ENCODE peak calls at places on chromosomes 12 and 14, in five cellular contexts. I is tibial artery, O is upper lobe of right lung, C is spleen, R is lower lobe of right lung. K is an unnamed sample.

GRCh38 chr12:67068204-67068731 is 200.9 kb upstream of the CAND1 start:
- DNase-seq in C (no peak), R (no peak), I (no peak), O (no peak), K (peak; percentile 51)

GRCh38 chr14:91349481-91350074 is 68.0 kb downstream of the CCDC88C start:
- DNase-seq in C (peak; percentile 45), I (no peak), R (no peak), O (no peak), K (no peak)

GRCh38 chr12:41277019-41277770 is 89.1 kb downstream of the PDZRN4 start:
- DNase-seq in I (no peak), R (no peak), C (no peak), O (no peak), K (no peak)

GRCh38 chr14:22614240-22614799 is 16.2 kb downstream of the ABHD4 start:
- DNase-seq in O (no peak), I (no peak), R (no peak), C (no peak), K (no peak)

GRCh38 chr12:70962226-70962794 is 41.8 kb upstream of the PTPRR start:
- DNase-seq in O (no peak), I (no peak), R (no peak), C (no peak), K (no peak)

GRCh38 chr12:4069046-4070010 is 196.1 kb upstream of the PARP11 start:
- DNase-seq in R (no peak), O (no peak), I (no peak), C (no peak), K (no peak)

GRCh38 chr14:34785223-34786006 is 71.0 kb upstream of the CFL2 start:
- DNase-seq in I (no peak), R (no peak), O (no peak), C (no peak), K (no peak)

GRCh38 chr12:24705741-24706358 is 243.1 kb downstream of the BCAT1 start:
- DNase-seq in R (no peak), C (no peak), I (no peak), O (no peak), K (no peak)

GRCh38 chr12:25590021-25590721 is 37.1 kb upstream of the LMNTD1 start:
- DNase-seq in O (no peak), I (no peak), R (no peak), C (no peak), K (no peak)

GRCh38 chr12:26798013-26798412 is 35.0 kb downstream of the ITPR2 start:
- DNase-seq in C (no peak), O (no peak), I (no peak), R (no peak), K (no peak)

GRCh38 chr12:45343269-45344051 is 127.6 kb downstream of the ANO6 start:
- DNase-seq in C (no peak), R (no peak), O (no peak), I (no peak), K (no peak)

GRCh38 chr14:57391609-57392195 is 1.3 kb downstream of the NAA30 start:
- DNase-seq in C (no peak), R (no peak), O (no peak), I (no peak), K (no peak)

GRCh38 chr12:48818831-48819590 is 715 bp downstream of the CACNB3 start:
- DNase-seq in C (no peak), I (no peak), R (no peak), O (peak; percentile 72), K (no peak)

GRCh38 chr12:57759360-57759980 is 4.6 kb downstream of the MARCHF9 start:
- DNase-seq in O (no peak), I (no peak), R (no peak), C (no peak), K (no peak)

GRCh38 chr12:46357438-46358324 is 14.9 kb downstream of the SLC38A2 start:
- DNase-seq in R (no peak), I (no peak), O (no peak), C (no peak), K (no peak)

GRCh38 chr14:76985540-76986260 is 42.8 kb downstream of the IRF2BPL start:
- DNase-seq in C (no peak), O (no peak), I (no peak), R (no peak), K (no peak)

GRCh38 chr12:85794551-85794950 is 41.7 kb downstream of the RASSF9 start:
- DNase-seq in C (no peak), R (no peak), O (no peak), I (no peak), K (no peak)

GRCh38 chr12:108828774-108829173 is 28.6 kb downstream of the SSH1 start:
- DNase-seq in I (no peak), C (peak; percentile 9), R (peak; percentile 10), O (no peak), K (no peak)

GRCh38 chr14:63276492-63277342 is 42.0 kb downstream of the GPHB5 start:
- DNase-seq in O (no peak), C (no peak), R (no peak), I (no peak), K (no peak)

GRCh38 chr12:125856899-125857298 is 791.7 kb downstream of the AACS start:
- DNase-seq in C (no peak), R (no peak), O (no peak), I (no peak), K (no peak)
- TF ChIP-seq CTCF in C (no peak), R (no peak), O (no peak), I (no peak), K (no peak)

GRCh38 chr12:76024942-76025600 is 6.5 kb downstream of the PHLDA1 start:
- DNase-seq in R (no peak), C (no peak), I (no peak), O (no peak), K (no peak)

GRCh38 chr12:76023069-76023690 is 8.4 kb downstream of the PHLDA1 start:
- DNase-seq in O (no peak), C (no peak), R (no peak), I (no peak), K (no peak)

GRCh38 chr12:76026643-76027063 is 4.9 kb downstream of the PHLDA1 start:
- DNase-seq in C (no peak), I (no peak), R (no peak), O (no peak), K (no peak)

GRCh38 chr12:76025601-76026575 is 5.7 kb downstream of the PHLDA1 start:
- DNase-seq in O (no peak), C (no peak), I (no peak), R (no peak), K (no peak)

DNA sequence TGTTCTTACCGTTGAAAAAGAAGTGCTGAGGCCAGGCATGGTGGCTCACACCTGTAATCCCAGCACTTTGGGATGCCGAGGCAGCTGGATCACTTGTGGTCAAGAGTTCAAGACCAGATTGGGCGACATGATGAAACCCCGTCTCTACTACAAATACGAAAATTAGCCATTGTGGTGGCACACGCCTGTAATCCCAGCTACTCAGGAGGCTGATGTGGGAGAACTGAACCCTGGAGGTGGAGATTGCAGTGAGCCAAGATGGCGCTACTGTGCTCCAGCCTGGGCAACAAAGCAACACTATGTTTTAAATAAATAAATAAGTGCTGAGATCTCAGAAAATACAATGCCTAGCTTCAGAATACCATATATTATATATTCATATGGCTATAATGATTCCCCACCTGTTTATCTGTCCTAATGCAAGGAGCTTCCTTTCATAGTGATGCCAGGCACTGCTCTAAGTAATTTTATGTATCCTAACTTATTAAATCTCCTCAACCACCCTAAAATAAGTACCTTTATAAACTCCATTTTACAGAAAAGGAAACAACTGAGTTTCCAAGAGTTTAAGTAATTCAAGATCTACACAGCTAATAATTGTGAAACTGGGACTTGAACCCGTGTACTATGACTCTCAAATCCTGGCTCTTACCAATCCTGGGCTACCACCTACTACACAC is 7.3 kb downstream of the PHLDA1 start:
- DNase-seq in I (no peak), C (no peak), R (no peak), O (no peak), K (no peak)
- H3K4me1 ChIP-seq in I (no peaks in the 10 kb centered on the region), C (peaks cover 40% of the 10 kb centered on the region), R (peaks cover 23% of the 10 kb centered on the region), O (peaks cover 24% of the 10 kb centered on the region), K (peaks cover 19% of the 10 kb centered on the region)

DNA sequence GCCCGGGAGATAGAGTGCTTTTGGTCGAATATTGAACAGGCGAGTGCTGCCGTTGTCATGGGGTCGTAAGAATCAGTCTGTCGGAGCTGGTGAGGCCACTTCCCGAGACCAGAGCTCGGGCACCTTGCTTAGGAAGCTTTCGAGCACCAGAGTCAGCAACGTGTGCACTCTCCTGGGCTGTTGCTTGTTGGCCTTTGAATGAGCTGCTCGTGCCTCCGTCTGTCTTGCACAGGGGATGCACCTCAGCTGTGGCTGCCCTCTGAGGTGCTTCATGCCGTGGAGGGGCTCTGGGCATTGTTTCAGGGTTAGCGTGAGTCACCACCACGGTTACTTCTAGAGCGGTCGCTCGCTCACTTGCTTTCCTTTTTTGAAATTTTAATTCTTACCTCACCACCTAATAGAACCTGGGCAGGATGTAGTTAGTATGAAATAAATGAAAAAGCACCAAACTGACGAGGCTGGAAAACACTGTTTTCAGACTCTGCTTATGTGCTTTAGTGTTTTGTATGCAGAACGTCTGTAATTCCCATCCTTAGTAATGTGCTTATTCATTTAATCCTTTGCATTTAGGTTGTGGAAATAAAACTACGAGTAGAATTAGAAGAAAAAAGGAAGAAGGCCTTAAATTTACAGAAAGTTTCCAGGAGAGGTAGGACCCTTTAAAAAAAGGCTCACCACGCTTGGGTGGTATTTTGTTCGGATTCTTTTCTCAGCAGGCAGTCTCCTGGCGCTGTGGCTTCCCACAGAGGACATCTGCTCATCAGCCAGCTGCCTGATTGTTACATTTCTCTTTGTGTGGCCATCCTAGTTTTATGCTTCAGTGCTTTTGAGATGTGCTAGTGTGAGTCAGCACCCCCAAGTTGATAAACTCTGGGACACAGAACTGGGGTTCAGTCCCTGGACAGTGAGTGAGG is 40.6 kb downstream of the EP400 start:
- DNase-seq in C (no peak), R (no peak), O (no peak), I (no peak), K (no peak)
- H3K4me3 ChIP-seq in C (no peak overlapping the region), R (no peak overlapping the region), O (no peak overlapping the region), I (no peak overlapping the region), K (no peak overlapping the region)

GRCh38 chr12:90978117-90978770 is 23.3 kb upstream of the CCER1 start:
- DNase-seq in C (no peak), R (no peak), O (no peak), I (no peak), K (no peak)
- TF ChIP-seq CTCF in C (peak; percentile 34), R (peak; percentile 42), O (peak; percentile 54), I (peak; percentile 80), K (no peak)

GRCh38 chr14:64504897-64505771 is 564 bp downstream of the ZBTB1 start:
- DNase-seq in I (peak; percentile 91), C (peak; percentile 97), R (peak; percentile 94), O (peak; percentile 94), K (peak; percentile 96)
- H3K4me1 ChIP-seq in I (peaks cover 24% of the 10 kb centered on the region), C (peaks cover 80% of the 10 kb centered on the region), R (peaks cover 64% of the 10 kb centered on the region), O (peaks cover 48% of the 10 kb centered on the region), K (peaks cover 44% of the 10 kb centered on the region)

K was measured in left lung.